ENCODE peak calls at places on chromosomes 4 and X, in ten cellular contexts. One of them, this sample, is unnamed.
A peak's percentile ranks its signal among the peaks of the same experiment; 100 is the strongest.

GRCh38 chrX:115330498-115331138 is 41.1 kb downstream of the LUZP4 start:
- DNase-seq in fibroblast of lung: peak; percentile 60
- DNase-seq in aorta: no peak
- DNase-seq in epithelial cell of proximal tubule: no peak
- DNase-seq in psoas muscle: no peak
- DNase-seq in CD8-positive, alpha-beta T cell: no peak
- DNase-seq in naive thymus-derived CD4-positive, alpha-beta T cell: peak; percentile 49
- DNase-seq in spleen: no peak
- DNase-seq in fibroblast of pulmonary artery: peak; percentile 79
- DNase-seq in BE2C: peak; percentile 24
- DNase-seq in this sample: peak; percentile 87

GRCh38 chr4:153471691-153472080 is 5.5 kb downstream of the TMEM131L start:
- DNase-seq in fibroblast of lung: no peak
- DNase-seq in aorta: no peak
- DNase-seq in epithelial cell of proximal tubule: no peak
- DNase-seq in psoas muscle: no peak
- DNase-seq in CD8-positive, alpha-beta T cell: no peak
- DNase-seq in naive thymus-derived CD4-positive, alpha-beta T cell: peak; percentile 65
- DNase-seq in spleen: no peak
- DNase-seq in fibroblast of pulmonary artery: no peak
- DNase-seq in BE2C: no peak
- DNase-seq in this sample: peak; percentile 25

GRCh38 chr4:48483777-48484493 is 792 bp downstream of the SLC10A4 start:
- DNase-seq in fibroblast of lung: no peak
- DNase-seq in aorta: peak; percentile 75
- DNase-seq in epithelial cell of proximal tubule: no peak
- DNase-seq in psoas muscle: peak; percentile 47
- DNase-seq in CD8-positive, alpha-beta T cell: no peak
- DNase-seq in naive thymus-derived CD4-positive, alpha-beta T cell: peak; percentile 14
- DNase-seq in spleen: peak; percentile 72
- DNase-seq in fibroblast of pulmonary artery: no peak
- DNase-seq in BE2C: peak; percentile 59
- DNase-seq in this sample: no peak

GRCh38 chr4:1399508-1400190 is 6.6 kb downstream of the NKX1-1 start:
- DNase-seq in fibroblast of lung: no peak
- DNase-seq in aorta: no peak
- DNase-seq in epithelial cell of proximal tubule: no peak
- DNase-seq in psoas muscle: peak; percentile 30
- DNase-seq in CD8-positive, alpha-beta T cell: no peak
- DNase-seq in naive thymus-derived CD4-positive, alpha-beta T cell: no peak
- DNase-seq in spleen: no peak
- DNase-seq in fibroblast of pulmonary artery: no peak
- DNase-seq in BE2C: peak; percentile 4
- DNase-seq in this sample: no peak

GRCh38 chr4:53640576-53641459 is 49.5 kb upstream of the LNX1 start:
- DNase-seq in fibroblast of lung: no peak
- DNase-seq in aorta: no peak
- DNase-seq in epithelial cell of proximal tubule: no peak
- DNase-seq in psoas muscle: no peak
- DNase-seq in CD8-positive, alpha-beta T cell: no peak
- DNase-seq in naive thymus-derived CD4-positive, alpha-beta T cell: no peak
- DNase-seq in spleen: no peak
- DNase-seq in fibroblast of pulmonary artery: no peak
- DNase-seq in BE2C: no peak
- DNase-seq in this sample: no peak

GRCh38 chrX:15146515-15146914 is 123.4 kb downstream of the ASB9 start:
- DNase-seq in fibroblast of lung: no peak
- DNase-seq in aorta: no peak
- DNase-seq in epithelial cell of proximal tubule: no peak
- DNase-seq in psoas muscle: no peak
- DNase-seq in CD8-positive, alpha-beta T cell: no peak
- DNase-seq in naive thymus-derived CD4-positive, alpha-beta T cell: no peak
- DNase-seq in spleen: no peak
- DNase-seq in fibroblast of pulmonary artery: peak; percentile 3
- DNase-seq in BE2C: peak; percentile 54
- DNase-seq in this sample: peak; percentile 9

GRCh38 chrX:123153846-123154335 is 30.2 kb upstream of the GRIA3 start:
- DNase-seq in fibroblast of lung: peak; percentile 53
- DNase-seq in aorta: no peak
- DNase-seq in epithelial cell of proximal tubule: no peak
- DNase-seq in psoas muscle: no peak
- DNase-seq in CD8-positive, alpha-beta T cell: no peak
- DNase-seq in naive thymus-derived CD4-positive, alpha-beta T cell: no peak
- DNase-seq in spleen: no peak
- DNase-seq in fibroblast of pulmonary artery: no peak
- DNase-seq in BE2C: no peak
- DNase-seq in this sample: no peak

GRCh38 chr4:95758001-95758400 is 81.9 kb upstream of the PDHA2 start:
- DNase-seq in fibroblast of lung: no peak
- DNase-seq in aorta: no peak
- DNase-seq in epithelial cell of proximal tubule: no peak
- DNase-seq in psoas muscle: no peak
- DNase-seq in CD8-positive, alpha-beta T cell: no peak
- DNase-seq in naive thymus-derived CD4-positive, alpha-beta T cell: no peak
- DNase-seq in spleen: no peak
- DNase-seq in fibroblast of pulmonary artery: peak; percentile 32
- DNase-seq in BE2C: no peak
- DNase-seq in this sample: no peak

GRCh38 chr4:107035711-107036601 is at the start of gene DKK2:
- DNase-seq in fibroblast of lung: peak; percentile 50
- DNase-seq in aorta: peak; percentile 76
- DNase-seq in epithelial cell of proximal tubule: no peak
- DNase-seq in psoas muscle: peak; percentile 62
- DNase-seq in CD8-positive, alpha-beta T cell: no peak
- DNase-seq in naive thymus-derived CD4-positive, alpha-beta T cell: no peak
- DNase-seq in spleen: peak; percentile 73
- DNase-seq in fibroblast of pulmonary artery: no peak
- DNase-seq in BE2C: peak; percentile 33
- DNase-seq in this sample: peak; percentile 22

GRCh38 chr4:107034982-107035710 is 967 bp downstream of the DKK2 start:
- DNase-seq in fibroblast of lung: peak; percentile 44
- DNase-seq in aorta: peak; percentile 75
- DNase-seq in epithelial cell of proximal tubule: no peak
- DNase-seq in psoas muscle: peak; percentile 55
- DNase-seq in CD8-positive, alpha-beta T cell: no peak
- DNase-seq in naive thymus-derived CD4-positive, alpha-beta T cell: no peak
- DNase-seq in spleen: peak; percentile 72
- DNase-seq in fibroblast of pulmonary artery: no peak
- DNase-seq in BE2C: peak; percentile 21
- DNase-seq in this sample: peak; percentile 12

GRCh38 chr4:107034091-107034698 is 1.9 kb downstream of the DKK2 start:
- DNase-seq in fibroblast of lung: peak; percentile 41
- DNase-seq in aorta: peak; percentile 75
- DNase-seq in epithelial cell of proximal tubule: no peak
- DNase-seq in psoas muscle: peak; percentile 72
- DNase-seq in CD8-positive, alpha-beta T cell: no peak
- DNase-seq in naive thymus-derived CD4-positive, alpha-beta T cell: no peak
- DNase-seq in spleen: peak; percentile 75
- DNase-seq in fibroblast of pulmonary artery: no peak
- DNase-seq in BE2C: peak; percentile 74
- DNase-seq in this sample: peak; percentile 17

GRCh38 chr4:107036602-107037151 is 564 bp upstream of the DKK2 start:
- DNase-seq in fibroblast of lung: peak; percentile 6
- DNase-seq in aorta: no peak
- DNase-seq in epithelial cell of proximal tubule: no peak
- DNase-seq in psoas muscle: peak; percentile 28
- DNase-seq in CD8-positive, alpha-beta T cell: no peak
- DNase-seq in naive thymus-derived CD4-positive, alpha-beta T cell: no peak
- DNase-seq in spleen: no peak
- DNase-seq in fibroblast of pulmonary artery: no peak
- DNase-seq in BE2C: peak; percentile 3
- DNase-seq in this sample: peak; percentile 4

DNA sequence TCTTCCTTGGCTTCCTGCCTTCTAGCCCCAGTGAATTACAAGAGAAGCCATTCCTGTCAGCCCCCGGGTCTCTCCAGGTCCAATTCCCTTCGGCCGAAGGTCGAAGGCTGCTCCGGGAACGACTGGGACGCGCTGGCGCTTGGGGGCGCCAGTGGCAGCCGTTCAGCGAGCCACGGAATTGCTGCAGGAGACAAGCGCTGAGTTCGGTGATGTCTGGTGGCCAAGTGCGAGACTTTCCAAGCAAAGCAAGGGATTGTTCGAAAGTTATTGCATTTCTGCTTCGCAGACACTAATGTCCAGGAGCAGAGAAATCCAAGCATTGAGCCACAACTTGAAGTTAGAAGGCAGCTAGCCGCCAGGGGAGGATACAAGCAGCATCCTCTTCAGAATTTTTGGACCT is 1.1 kb upstream of the DKK2 start:
- DNase-seq in fibroblast of lung: peak; percentile 45
- DNase-seq in aorta: peak; percentile 79
- DNase-seq in epithelial cell of proximal tubule: no peak
- DNase-seq in psoas muscle: peak; percentile 67
- DNase-seq in CD8-positive, alpha-beta T cell: no peak
- DNase-seq in naive thymus-derived CD4-positive, alpha-beta T cell: no peak
- DNase-seq in spleen: peak; percentile 65
- DNase-seq in fibroblast of pulmonary artery: peak; percentile 42
- DNase-seq in BE2C: peak; percentile 65
- DNase-seq in this sample: peak; percentile 33
- H3K4me3 ChIP-seq in fibroblast of lung: peak overlapping the region; percentile 65
- H3K4me3 ChIP-seq in aorta: peak overlapping the region; percentile 53
- H3K4me3 ChIP-seq in epithelial cell of proximal tubule: peak overlapping the region; percentile 11
- H3K4me3 ChIP-seq in psoas muscle: peak overlapping the region; percentile 58
- H3K4me3 ChIP-seq in CD8-positive, alpha-beta T cell: no peak overlapping the region
- H3K4me3 ChIP-seq in naive thymus-derived CD4-positive, alpha-beta T cell: no peak overlapping the region
- H3K4me3 ChIP-seq in spleen: peak overlapping the region; percentile 16
- H3K4me3 ChIP-seq in fibroblast of pulmonary artery: no peak overlapping the region
- H3K4me3 ChIP-seq in BE2C: peak overlapping the region; percentile 59
- H3K4me3 ChIP-seq in this sample: peak overlapping the region; percentile 42

GRCh38 chr4:126687655-126688358 is 945.0 kb upstream of the INTU start:
- DNase-seq in fibroblast of lung: peak; percentile 21
- DNase-seq in aorta: no peak
- DNase-seq in epithelial cell of proximal tubule: no peak
- DNase-seq in psoas muscle: no peak
- DNase-seq in CD8-positive, alpha-beta T cell: no peak
- DNase-seq in naive thymus-derived CD4-positive, alpha-beta T cell: no peak
- DNase-seq in spleen: no peak
- DNase-seq in fibroblast of pulmonary artery: no peak
- DNase-seq in BE2C: no peak
- DNase-seq in this sample: no peak

GRCh38 chr4:126678608-126679007 is 954.1 kb upstream of the INTU start:
- DNase-seq in fibroblast of lung: no peak
- DNase-seq in aorta: no peak
- DNase-seq in epithelial cell of proximal tubule: no peak
- DNase-seq in psoas muscle: no peak
- DNase-seq in CD8-positive, alpha-beta T cell: no peak
- DNase-seq in naive thymus-derived CD4-positive, alpha-beta T cell: no peak
- DNase-seq in spleen: no peak
- DNase-seq in fibroblast of pulmonary artery: no peak
- DNase-seq in BE2C: no peak
- DNase-seq in this sample: no peak

GRCh38 chr4:126679303-126679702 is 953.5 kb upstream of the INTU start:
- DNase-seq in fibroblast of lung: no peak
- DNase-seq in aorta: no peak
- DNase-seq in epithelial cell of proximal tubule: no peak
- DNase-seq in psoas muscle: no peak
- DNase-seq in CD8-positive, alpha-beta T cell: no peak
- DNase-seq in naive thymus-derived CD4-positive, alpha-beta T cell: no peak
- DNase-seq in spleen: no peak
- DNase-seq in fibroblast of pulmonary artery: no peak
- DNase-seq in BE2C: no peak
- DNase-seq in this sample: no peak

DNA sequence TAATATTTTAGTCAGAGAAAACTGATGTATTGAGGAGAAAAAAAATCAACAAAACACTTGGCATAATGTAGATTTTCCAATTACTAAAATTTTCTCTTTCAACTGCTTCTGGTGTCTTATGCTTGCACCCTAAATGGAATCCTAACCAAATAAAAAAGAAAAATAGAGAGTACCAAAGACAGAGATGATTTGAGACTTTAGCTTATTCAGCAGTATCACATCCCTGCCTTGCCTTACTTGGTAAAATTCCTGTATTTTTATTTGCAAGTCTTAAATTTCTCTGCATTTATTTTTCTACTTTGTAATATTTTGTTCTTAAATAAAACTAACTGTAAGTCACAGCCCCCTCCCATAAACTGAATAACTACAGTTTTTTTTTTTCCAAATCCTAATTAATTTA is 950.5 kb upstream of the INTU start:
- DNase-seq in fibroblast of lung: no peak
- DNase-seq in aorta: no peak
- DNase-seq in epithelial cell of proximal tubule: no peak
- DNase-seq in psoas muscle: no peak
- DNase-seq in CD8-positive, alpha-beta T cell: no peak
- DNase-seq in naive thymus-derived CD4-positive, alpha-beta T cell: no peak
- DNase-seq in spleen: no peak
- DNase-seq in fibroblast of pulmonary artery: no peak
- DNase-seq in BE2C: no peak
- DNase-seq in this sample: no peak
- H3K4me3 ChIP-seq in fibroblast of lung: no peak overlapping the region
- H3K4me3 ChIP-seq in aorta: no peak overlapping the region
- H3K4me3 ChIP-seq in epithelial cell of proximal tubule: no peak overlapping the region
- H3K4me3 ChIP-seq in psoas muscle: no peak overlapping the region
- H3K4me3 ChIP-seq in CD8-positive, alpha-beta T cell: no peak overlapping the region
- H3K4me3 ChIP-seq in naive thymus-derived CD4-positive, alpha-beta T cell: no peak overlapping the region
- H3K4me3 ChIP-seq in spleen: no peak overlapping the region
- H3K4me3 ChIP-seq in fibroblast of pulmonary artery: no peak overlapping the region
- H3K4me3 ChIP-seq in BE2C: no peak overlapping the region
- H3K4me3 ChIP-seq in this sample: no peak overlapping the region

DNA sequence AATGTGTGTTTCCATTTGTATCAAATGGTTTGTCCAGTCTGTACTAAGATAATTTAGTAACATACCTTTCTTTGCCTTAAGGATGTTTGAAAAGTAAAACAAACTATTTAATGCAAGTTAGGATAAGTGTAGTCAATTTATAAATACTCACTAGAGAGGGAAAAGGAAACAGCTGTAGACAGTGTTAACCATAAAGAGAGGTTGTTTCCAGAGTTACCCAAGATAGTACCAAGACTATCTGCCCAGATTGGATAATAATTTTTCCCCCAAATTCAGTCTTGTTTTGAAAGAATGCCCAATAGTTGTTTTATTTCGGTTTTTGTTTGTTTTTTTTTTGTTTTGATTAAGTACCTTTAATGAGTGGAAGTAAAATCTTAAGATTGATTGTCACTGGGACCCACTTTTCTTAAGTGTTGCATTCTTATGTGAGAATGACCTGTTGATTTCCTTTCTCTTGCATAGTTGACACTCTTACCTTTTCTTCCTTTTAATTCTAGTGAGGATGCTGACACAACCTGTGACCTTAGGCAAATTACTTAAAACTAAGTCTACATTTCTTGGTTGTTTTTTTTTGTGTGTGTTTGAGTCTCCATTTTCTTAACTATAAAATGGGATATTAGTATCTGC is 12.8 kb downstream of the AFF1 start:
- DNase-seq in fibroblast of lung: no peak
- DNase-seq in aorta: no peak
- DNase-seq in epithelial cell of proximal tubule: no peak
- DNase-seq in psoas muscle: no peak
- DNase-seq in CD8-positive, alpha-beta T cell: no peak
- DNase-seq in naive thymus-derived CD4-positive, alpha-beta T cell: no peak
- DNase-seq in spleen: no peak
- DNase-seq in fibroblast of pulmonary artery: no peak
- DNase-seq in BE2C: no peak
- DNase-seq in this sample: no peak
- H3K4me3 ChIP-seq in fibroblast of lung: no peak overlapping the region
- H3K4me3 ChIP-seq in aorta: no peak overlapping the region
- H3K4me3 ChIP-seq in epithelial cell of proximal tubule: no peak overlapping the region
- H3K4me3 ChIP-seq in psoas muscle: no peak overlapping the region
- H3K4me3 ChIP-seq in CD8-positive, alpha-beta T cell: no peak overlapping the region
- H3K4me3 ChIP-seq in naive thymus-derived CD4-positive, alpha-beta T cell: no peak overlapping the region
- H3K4me3 ChIP-seq in spleen: no peak overlapping the region
- H3K4me3 ChIP-seq in fibroblast of pulmonary artery: no peak overlapping the region
- H3K4me3 ChIP-seq in BE2C: no peak overlapping the region
- H3K4me3 ChIP-seq in this sample: no peak overlapping the region

GRCh38 chr4:86450861-86451260 is 91.0 kb upstream of the MAPK10 start:
- DNase-seq in fibroblast of lung: no peak
- DNase-seq in aorta: no peak
- DNase-seq in epithelial cell of proximal tubule: no peak
- DNase-seq in psoas muscle: no peak
- DNase-seq in CD8-positive, alpha-beta T cell: no peak
- DNase-seq in naive thymus-derived CD4-positive, alpha-beta T cell: no peak
- DNase-seq in spleen: no peak
- DNase-seq in fibroblast of pulmonary artery: no peak
- DNase-seq in BE2C: no peak
- DNase-seq in this sample: no peak
- H3K4me3 ChIP-seq in fibroblast of lung: no peak overlapping the region
- H3K4me3 ChIP-seq in aorta: no peak overlapping the region
- H3K4me3 ChIP-seq in epithelial cell of proximal tubule: no peak overlapping the region
- H3K4me3 ChIP-seq in psoas muscle: no peak overlapping the region
- H3K4me3 ChIP-seq in CD8-positive, alpha-beta T cell: no peak overlapping the region
- H3K4me3 ChIP-seq in naive thymus-derived CD4-positive, alpha-beta T cell: no peak overlapping the region
- H3K4me3 ChIP-seq in spleen: no peak overlapping the region
- H3K4me3 ChIP-seq in fibroblast of pulmonary artery: no peak overlapping the region
- H3K4me3 ChIP-seq in BE2C: no peak overlapping the region
- H3K4me3 ChIP-seq in this sample: no peak overlapping the region